ENCODE peak calls at places on chromosome 16, in four cellular contexts. D is HepG2, H is H1, W is GM12878. T is an unnamed sample.

GRCh38 chr16:88613293-88613692 is 25.1 kb upstream of the IL17C start:
- DNase-seq in D (no peak), W (no peak), H (no peak), T (no peak)

GRCh38 chr16:24681793-24682192 is 47.7 kb upstream of the TNRC6A start:
- DNase-seq in W (no peak), H (no peak), D (peak; percentile 59), T (no peak)

GRCh38 chr16:69143116-69143515 is 10.7 kb downstream of the UTP4 start:
- DNase-seq in H (no peak), W (no peak), D (peak; percentile 30), T (peak; percentile 39)

GRCh38 chr16:89484923-89485679 is 5.3 kb downstream of the ANKRD11 start:
- DNase-seq in D (no peak), H (no peak), W (peak; percentile 41), T (no peak)

GRCh38 chr16:79848739-79849518 is 248.4 kb upstream of the MAF start:
- DNase-seq in W (no peak), H (no peak), D (no peak), T (no peak)

GRCh38 chr16:88784856-88785105 is 239 bp downstream of the PIEZO1 start:
- DNase-seq in W (no peak), H (no peak), D (no peak), T (no peak)

GRCh38 chr16:59385953-59386352 is 651.8 kb upstream of the GOT2 start:
- DNase-seq in W (no peak), D (no peak), H (no peak), T (no peak)

GRCh38 chr16:2465653-2466415 is 5.3 kb upstream of the NTN3 start:
- DNase-seq in H (peak; percentile 63), W (no peak), D (no peak), T (peak; percentile 46)

GRCh38 chr16:1772362-1772907 is at the start of gene EME2:
- DNase-seq in D (peak; percentile 16), H (no peak), W (no peak), T (no peak)

GRCh38 chr16:14562691-14563491 is 67.2 kb downstream of the PARN start:
- DNase-seq in H (no peak), W (no peak), D (peak; percentile 99), T (peak; percentile 33)

GRCh38 chr16:24612656-24613055 is 73.3 kb downstream of the RBBP6 start:
- DNase-seq in H (no peak), W (no peak), D (no peak), T (no peak)

GRCh38 chr16:19842758-19843157 is 41.9 kb downstream of the GPRC5B start:
- DNase-seq in W (no peak), H (no peak), D (no peak), T (no peak)

GRCh38 chr16:2753523-2754020 is 1.1 kb downstream of the SRRM2 start:
- DNase-seq in H (no peak), D (no peak), W (no peak), T (no peak)

GRCh38 chr16:16861546-16861945 is 482.6 kb downstream of the NPIPA7 start:
- DNase-seq in D (peak; percentile 49), W (peak; percentile 46), H (peak; percentile 67), T (peak; percentile 53)

GRCh38 chr16:79519448-79519847 is 81.1 kb downstream of the MAF start:
- DNase-seq in D (no peak), H (no peak), W (no peak), T (no peak)

GRCh38 chr16:89572042-89572441 is 3.5 kb upstream of the CPNE7 start:
- DNase-seq in W (no peak), D (no peak), H (no peak), T (no peak)

GRCh38 chr16:70476272-70477020 is 22.1 kb downstream of the FCSK start:
- DNase-seq in D (no peak), W (peak; percentile 96), H (no peak), T (no peak)

GRCh38 chr16:56481468-56482112 is 30.2 kb downstream of the OGFOD1 start:
- DNase-seq in H (no peak), D (no peak), W (no peak), T (peak; percentile 12)

GRCh38 chr16:11016993-11017392 is 72.6 kb downstream of the CLEC16A start:
- DNase-seq in D (peak; percentile 74), W (no peak), H (no peak), T (no peak)

GRCh38 chr16:2531696-2532493 is 687 bp upstream of the CEMP1 start:
- DNase-seq in W (peak; percentile 84), D (peak; percentile 92), H (peak; percentile 95), T (peak; percentile 93)

GRCh38 chr16:77574867-77575619 is 140.2 kb upstream of the ADAMTS18 start:
- DNase-seq in W (no peak), D (no peak), H (no peak), T (no peak)

GRCh38 chr16:28897826-28898225 is 19.5 kb downstream of the ATP2A1 start:
- DNase-seq in H (no peak), W (no peak), D (no peak), T (no peak)

DNA sequence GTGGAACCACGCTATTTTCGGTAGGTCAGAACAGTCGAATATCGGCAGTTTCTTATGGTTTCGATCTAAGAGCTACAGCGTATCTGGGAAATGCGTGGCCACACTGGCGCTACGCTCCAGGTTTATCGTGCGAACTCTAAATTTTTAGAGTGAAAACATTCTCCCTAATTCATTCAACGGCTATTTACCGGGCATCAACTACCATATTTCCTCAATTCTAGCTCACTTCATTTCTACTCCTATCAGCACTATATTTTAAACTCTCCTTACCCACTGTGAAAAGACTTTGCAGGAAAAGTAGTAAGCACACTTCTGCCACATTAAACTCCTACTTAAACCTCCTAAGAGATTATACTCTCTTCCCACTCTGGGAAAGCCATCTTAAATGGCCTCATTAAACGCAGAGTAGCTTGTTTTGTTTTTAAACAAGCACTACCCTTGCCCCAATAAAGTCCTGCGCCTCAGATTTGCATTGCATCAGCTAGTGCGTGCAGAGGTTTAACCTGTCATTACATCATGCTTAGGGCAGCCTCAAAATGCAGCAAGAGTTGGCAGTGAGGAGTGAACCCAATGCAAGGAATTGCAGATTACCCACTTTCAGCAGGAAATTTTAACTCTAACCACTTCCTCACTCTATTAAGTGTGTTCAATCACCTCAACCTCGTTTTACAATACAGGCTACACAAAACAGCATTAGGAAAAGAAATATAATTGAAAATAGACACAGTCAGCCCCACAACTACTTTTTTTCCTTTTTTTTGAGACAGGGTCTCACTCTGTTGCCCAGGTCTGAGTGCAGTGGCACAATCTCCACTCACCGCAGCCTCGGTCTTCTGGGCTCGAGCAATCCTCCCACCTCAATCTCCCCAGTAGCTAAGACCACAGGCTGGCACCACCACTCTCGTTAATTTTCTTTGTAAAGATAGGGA is 18.8 kb downstream of the SIAH1 start:
- DNase-seq in H (no peak), W (peak; percentile 68), D (peak; percentile 79), T (peak; percentile 57)
- TF ChIP-seq SP1 in H (no peak), W (peak; percentile 17), D (no peak), T (no peak)

DNA sequence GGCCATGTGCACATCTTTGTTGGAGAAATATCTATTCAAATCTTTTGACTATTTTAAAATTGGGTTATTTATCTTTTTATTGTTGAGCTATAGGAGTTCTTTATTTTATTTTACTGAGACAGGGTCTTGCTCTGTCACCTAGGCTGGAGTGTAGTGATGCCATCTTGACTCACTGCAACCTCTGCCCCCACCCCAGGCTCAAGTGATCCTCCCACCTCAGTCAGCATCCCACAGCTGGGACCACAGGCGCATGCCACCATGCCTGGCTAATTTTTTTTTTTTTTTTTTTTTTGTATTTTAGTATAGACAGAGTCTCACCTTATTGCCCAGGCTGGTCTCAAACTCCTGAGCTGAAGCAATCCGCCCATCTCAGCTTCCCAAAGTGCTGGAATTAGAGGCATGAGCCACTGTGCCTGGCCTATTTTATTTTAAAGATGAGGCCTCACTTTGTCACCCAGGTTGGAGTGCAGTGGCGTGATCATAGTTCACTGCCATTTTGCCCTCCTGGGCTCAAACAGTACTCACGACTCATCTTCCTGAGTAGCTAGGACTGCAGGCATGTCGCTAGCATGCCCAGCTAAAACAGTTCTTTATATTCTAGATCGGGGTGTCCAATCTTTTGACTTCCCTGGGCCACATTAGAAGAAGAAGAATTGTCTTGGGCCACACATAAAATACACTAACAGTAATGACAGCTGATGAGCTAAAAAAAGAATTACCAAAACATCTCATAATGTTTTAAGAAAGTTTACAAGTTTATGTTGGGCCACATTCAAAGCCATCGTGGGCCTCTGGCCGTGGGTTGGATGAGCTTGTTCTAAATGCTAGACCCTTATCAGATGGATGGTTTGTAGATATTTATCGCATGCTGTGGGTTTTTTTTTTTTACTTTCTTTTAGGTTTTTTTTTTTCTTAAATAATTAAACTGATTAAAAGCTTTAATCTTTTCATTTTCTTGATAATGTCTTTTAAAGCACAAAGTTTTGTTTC is 13.7 kb downstream of the TENT4B start:
- DNase-seq in W (no peak), D (peak; percentile 50), H (no peak), T (no peak)
- TF ChIP-seq SUZ12 in W (no peak), D (no peak), H (no peak), T (no peak)

DNA sequence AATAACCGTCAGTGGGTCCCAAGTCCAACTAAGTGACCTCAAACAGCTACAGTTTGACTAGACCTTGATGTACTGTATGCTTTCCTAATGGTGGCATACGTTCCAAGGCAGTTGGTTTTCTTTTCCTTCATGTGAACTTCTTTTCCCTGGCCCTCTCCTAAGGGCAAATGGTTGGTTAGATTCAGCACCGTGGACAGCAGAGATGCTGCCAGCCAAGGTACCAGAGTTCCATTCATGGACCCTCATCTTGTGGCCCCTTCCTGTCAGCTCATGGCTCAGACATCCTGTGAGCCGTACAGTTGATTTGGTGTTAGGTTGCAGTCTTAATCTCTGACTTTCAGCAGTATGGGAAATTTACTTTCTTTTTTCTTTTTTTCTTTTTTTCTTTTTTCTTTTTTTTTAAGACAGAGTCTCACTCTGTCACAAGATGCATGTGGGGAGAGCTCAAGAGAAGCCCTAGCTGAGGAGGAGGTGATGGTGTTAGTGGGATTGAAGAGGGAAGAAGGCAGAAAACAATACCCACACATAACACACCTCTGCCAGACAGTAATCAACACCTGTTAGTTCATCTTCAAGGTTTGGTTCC is 122.4 kb downstream of the USP31 start:
- DNase-seq in D (peak; percentile 37), H (peak; percentile 55), W (no peak), T (peak; percentile 39)
- TF ChIP-seq SP1 in D (no peak), H (no peak), W (no peak), T (no peak)

GRCh38 chr16:5422643-5423496 is 325.3 kb upstream of the EEF2KMT start:
- DNase-seq in H (no peak), D (no peak), W (no peak), T (no peak)

GRCh38 chr16:5427571-5427970 is 330.0 kb upstream of the EEF2KMT start:
- DNase-seq in W (no peak), D (no peak), H (no peak), T (no peak)

DNA sequence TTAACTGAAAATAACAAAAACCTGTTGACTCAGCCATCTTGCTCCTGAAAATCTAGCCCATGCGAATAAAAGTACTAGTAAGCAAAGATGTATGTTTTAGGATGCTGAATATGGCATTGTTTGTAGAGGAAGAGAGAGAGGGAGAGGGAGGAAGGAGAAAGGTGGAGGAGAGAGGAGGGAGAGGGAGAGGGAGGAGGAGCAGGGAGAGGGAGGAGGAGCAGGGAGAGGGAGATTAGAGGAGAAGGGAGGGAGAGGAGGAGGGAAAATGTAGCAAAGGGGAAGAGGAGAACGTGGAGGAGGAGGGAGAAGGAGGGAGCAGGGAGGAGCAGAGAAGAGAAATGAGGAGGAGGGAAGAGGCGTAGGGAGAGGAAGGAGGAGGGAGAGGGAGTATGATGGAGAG is 324.5 kb upstream of the EEF2KMT start:
- DNase-seq in D (no peak), H (no peak), W (no peak), T (no peak)
- TF ChIP-seq SUZ12 in D (no peak), H (no peak), W (no peak), T (no peak)

DNA sequence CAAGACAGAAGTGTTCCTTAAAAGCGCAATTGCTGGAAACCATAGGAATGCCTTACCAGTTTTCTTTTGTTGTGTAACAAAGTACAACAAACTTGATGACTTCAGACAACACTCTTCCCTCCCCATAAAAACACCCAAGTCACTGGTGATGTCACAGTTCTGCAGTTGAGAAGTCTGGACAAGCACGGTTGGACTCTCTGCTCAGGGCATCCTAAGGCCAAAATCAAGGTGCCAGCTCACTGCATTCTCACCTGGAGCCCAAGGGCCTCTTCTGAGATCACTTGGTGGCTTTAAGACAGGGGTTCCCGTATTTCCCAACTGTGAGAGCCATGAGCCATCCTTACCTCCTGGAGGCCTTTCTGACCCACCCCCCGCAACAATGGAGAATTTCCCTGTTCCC is 45.6 kb upstream of the MEAK7 start:
- DNase-seq in H (no peak), W (no peak), D (no peak), T (no peak)
- TF ChIP-seq SP1 in H (no peak), W (no peak), D (no peak), T (no peak)